ENCODE peak calls at places on chromosome 13, in nine cellular contexts. One of them, this sample, is unnamed.

GRCh38 chr13:111904701-111905608 is 162.0 kb upstream of the SOX1 start:
- DNase-seq in H7: peak; percentile 84
- DNase-seq in tibial artery: peak; percentile 40
- DNase-seq in CD4-positive, alpha-beta memory T cell: no peak
- DNase-seq in tibial nerve: no peak
- DNase-seq in A673: no peak
- DNase-seq in thoracic aorta: no peak
- DNase-seq in transverse colon: no peak
- DNase-seq in lower leg skin: peak; percentile 75
- DNase-seq in this sample: peak; percentile 41

GRCh38 chr13:105139380-105140285 is 1395.8 kb downstream of the EFNB2 start:
- DNase-seq in H7: no peak
- DNase-seq in tibial artery: peak; percentile 65
- DNase-seq in CD4-positive, alpha-beta memory T cell: peak; percentile 72
- DNase-seq in tibial nerve: peak; percentile 8
- DNase-seq in A673: peak; percentile 29
- DNase-seq in thoracic aorta: no peak
- DNase-seq in transverse colon: peak; percentile 33
- DNase-seq in lower leg skin: peak; percentile 86
- DNase-seq in this sample: peak; percentile 83

GRCh38 chr13:59970847-59971246 is 192.9 kb downstream of the DIAPH3 start:
- DNase-seq in H7: peak; percentile 5
- DNase-seq in tibial artery: no peak
- DNase-seq in CD4-positive, alpha-beta memory T cell: no peak
- DNase-seq in tibial nerve: no peak
- DNase-seq in A673: no peak
- DNase-seq in thoracic aorta: no peak
- DNase-seq in transverse colon: no peak
- DNase-seq in lower leg skin: no peak
- DNase-seq in this sample: no peak

GRCh38 chr13:59680429-59681024 is 483.2 kb downstream of the DIAPH3 start:
- DNase-seq in H7: no peak
- DNase-seq in tibial artery: no peak
- DNase-seq in CD4-positive, alpha-beta memory T cell: peak; percentile 5
- DNase-seq in tibial nerve: no peak
- DNase-seq in A673: peak; percentile 78
- DNase-seq in thoracic aorta: no peak
- DNase-seq in transverse colon: no peak
- DNase-seq in lower leg skin: no peak
- DNase-seq in this sample: no peak

GRCh38 chr13:98771838-98772611 is 19.6 kb upstream of the SLC15A1 start:
- DNase-seq in H7: no peak
- DNase-seq in tibial artery: no peak
- DNase-seq in CD4-positive, alpha-beta memory T cell: no peak
- DNase-seq in tibial nerve: no peak
- DNase-seq in A673: no peak
- DNase-seq in thoracic aorta: no peak
- DNase-seq in transverse colon: no peak
- DNase-seq in lower leg skin: no peak
- DNase-seq in this sample: no peak

GRCh38 chr13:92963029-92963428 is 263.6 kb upstream of the GPC6 start:
- DNase-seq in H7: no peak
- DNase-seq in tibial artery: no peak
- DNase-seq in CD4-positive, alpha-beta memory T cell: no peak
- DNase-seq in tibial nerve: no peak
- DNase-seq in A673: no peak
- DNase-seq in thoracic aorta: no peak
- DNase-seq in transverse colon: no peak
- DNase-seq in lower leg skin: no peak
- DNase-seq in this sample: no peak

GRCh38 chr13:49100637-49101570 is 119.2 kb upstream of the MLNR start:
- DNase-seq in H7: no peak
- DNase-seq in tibial artery: no peak
- DNase-seq in CD4-positive, alpha-beta memory T cell: no peak
- DNase-seq in tibial nerve: no peak
- DNase-seq in A673: no peak
- DNase-seq in thoracic aorta: no peak
- DNase-seq in transverse colon: no peak
- DNase-seq in lower leg skin: no peak
- DNase-seq in this sample: no peak

GRCh38 chr13:66200555-66200954 is 1029.6 kb downstream of the PCDH9 start:
- DNase-seq in H7: no peak
- DNase-seq in tibial artery: no peak
- DNase-seq in CD4-positive, alpha-beta memory T cell: no peak
- DNase-seq in tibial nerve: no peak
- DNase-seq in A673: no peak
- DNase-seq in thoracic aorta: no peak
- DNase-seq in transverse colon: no peak
- DNase-seq in lower leg skin: no peak
- DNase-seq in this sample: no peak

GRCh38 chr13:94920578-94920977 is 208.2 kb upstream of the SOX21 start:
- DNase-seq in H7: no peak
- DNase-seq in tibial artery: no peak
- DNase-seq in CD4-positive, alpha-beta memory T cell: no peak
- DNase-seq in tibial nerve: no peak
- DNase-seq in A673: no peak
- DNase-seq in thoracic aorta: no peak
- DNase-seq in transverse colon: no peak
- DNase-seq in lower leg skin: no peak
- DNase-seq in this sample: no peak

GRCh38 chr13:114002771-114003321 is 29.0 kb upstream of the C13orf46 start:
- DNase-seq in H7: no peak
- DNase-seq in tibial artery: no peak
- DNase-seq in CD4-positive, alpha-beta memory T cell: no peak
- DNase-seq in tibial nerve: no peak
- DNase-seq in A673: no peak
- DNase-seq in thoracic aorta: no peak
- DNase-seq in transverse colon: no peak
- DNase-seq in lower leg skin: no peak
- DNase-seq in this sample: no peak

GRCh38 chr13:97743946-97744345 is 209.5 kb upstream of the IPO5 start:
- DNase-seq in H7: no peak
- DNase-seq in tibial artery: no peak
- DNase-seq in CD4-positive, alpha-beta memory T cell: no peak
- DNase-seq in tibial nerve: no peak
- DNase-seq in A673: peak; percentile 32
- DNase-seq in thoracic aorta: no peak
- DNase-seq in transverse colon: no peak
- DNase-seq in lower leg skin: no peak
- DNase-seq in this sample: no peak

GRCh38 chr13:72122661-72123060 is 255.7 kb upstream of the DACH1 start:
- DNase-seq in H7: no peak
- DNase-seq in tibial artery: no peak
- DNase-seq in CD4-positive, alpha-beta memory T cell: no peak
- DNase-seq in tibial nerve: no peak
- DNase-seq in A673: no peak
- DNase-seq in thoracic aorta: no peak
- DNase-seq in transverse colon: no peak
- DNase-seq in lower leg skin: no peak
- DNase-seq in this sample: no peak

GRCh38 chr13:20711301-20712044 is 8.0 kb downstream of the IL17D start:
- DNase-seq in H7: peak; percentile 68
- DNase-seq in tibial artery: peak; percentile 64
- DNase-seq in CD4-positive, alpha-beta memory T cell: no peak
- DNase-seq in tibial nerve: no peak
- DNase-seq in A673: peak; percentile 40
- DNase-seq in thoracic aorta: no peak
- DNase-seq in transverse colon: no peak
- DNase-seq in lower leg skin: no peak
- DNase-seq in this sample: no peak

GRCh38 chr13:20714161-20714560 is 10.7 kb downstream of the IL17D start:
- DNase-seq in H7: no peak
- DNase-seq in tibial artery: no peak
- DNase-seq in CD4-positive, alpha-beta memory T cell: no peak
- DNase-seq in tibial nerve: no peak
- DNase-seq in A673: no peak
- DNase-seq in thoracic aorta: no peak
- DNase-seq in transverse colon: no peak
- DNase-seq in lower leg skin: no peak
- DNase-seq in this sample: no peak

GRCh38 chr13:20714563-20715339 is 11.3 kb downstream of the IL17D start:
- DNase-seq in H7: no peak
- DNase-seq in tibial artery: peak; percentile 86
- DNase-seq in CD4-positive, alpha-beta memory T cell: no peak
- DNase-seq in tibial nerve: peak; percentile 74
- DNase-seq in A673: no peak
- DNase-seq in thoracic aorta: no peak
- DNase-seq in transverse colon: no peak
- DNase-seq in lower leg skin: no peak
- DNase-seq in this sample: no peak

GRCh38 chr13:20713751-20714150 is 10.3 kb downstream of the IL17D start:
- DNase-seq in H7: no peak
- DNase-seq in tibial artery: peak; percentile 70
- DNase-seq in CD4-positive, alpha-beta memory T cell: no peak
- DNase-seq in tibial nerve: no peak
- DNase-seq in A673: peak; percentile 44
- DNase-seq in thoracic aorta: no peak
- DNase-seq in transverse colon: no peak
- DNase-seq in lower leg skin: no peak
- DNase-seq in this sample: peak; percentile 53

DNA sequence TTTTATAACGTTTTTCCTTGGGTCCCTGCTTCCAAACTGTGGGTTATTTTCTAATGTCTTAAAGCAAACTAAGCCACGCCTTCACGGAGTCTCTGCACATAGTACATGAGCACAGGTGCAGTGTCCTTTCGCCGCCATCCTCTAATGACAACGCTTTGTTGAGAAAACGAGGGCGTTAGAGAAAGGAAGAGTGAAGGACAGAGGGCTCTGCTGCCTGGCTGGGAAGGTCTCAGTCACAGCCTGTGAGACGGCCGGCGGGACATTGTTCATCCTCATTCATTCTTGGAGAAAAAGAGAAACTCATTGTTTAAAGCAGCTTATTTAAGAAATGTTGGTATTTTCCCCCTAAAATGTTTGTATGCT is 9.5 kb downstream of the IL17D start:
- DNase-seq in H7: no peak
- DNase-seq in tibial artery: peak; percentile 67
- DNase-seq in CD4-positive, alpha-beta memory T cell: no peak
- DNase-seq in tibial nerve: no peak
- DNase-seq in A673: no peak
- DNase-seq in thoracic aorta: no peak
- DNase-seq in transverse colon: no peak
- DNase-seq in lower leg skin: no peak
- DNase-seq in this sample: no peak
- H3K4me3 ChIP-seq in H7: peak overlapping the region; percentile 2
- H3K4me3 ChIP-seq in tibial artery: peak overlapping the region; percentile 30
- H3K4me3 ChIP-seq in CD4-positive, alpha-beta memory T cell: no peak overlapping the region
- H3K4me3 ChIP-seq in tibial nerve: peak overlapping the region; percentile 19
- H3K4me3 ChIP-seq in A673: peak overlapping the region; percentile 35
- H3K4me3 ChIP-seq in thoracic aorta: peak overlapping the region; percentile 67
- H3K4me3 ChIP-seq in transverse colon: no peak overlapping the region
- H3K4me3 ChIP-seq in lower leg skin: no peak overlapping the region
- H3K4me3 ChIP-seq in this sample: peak overlapping the region; percentile 12

DNA sequence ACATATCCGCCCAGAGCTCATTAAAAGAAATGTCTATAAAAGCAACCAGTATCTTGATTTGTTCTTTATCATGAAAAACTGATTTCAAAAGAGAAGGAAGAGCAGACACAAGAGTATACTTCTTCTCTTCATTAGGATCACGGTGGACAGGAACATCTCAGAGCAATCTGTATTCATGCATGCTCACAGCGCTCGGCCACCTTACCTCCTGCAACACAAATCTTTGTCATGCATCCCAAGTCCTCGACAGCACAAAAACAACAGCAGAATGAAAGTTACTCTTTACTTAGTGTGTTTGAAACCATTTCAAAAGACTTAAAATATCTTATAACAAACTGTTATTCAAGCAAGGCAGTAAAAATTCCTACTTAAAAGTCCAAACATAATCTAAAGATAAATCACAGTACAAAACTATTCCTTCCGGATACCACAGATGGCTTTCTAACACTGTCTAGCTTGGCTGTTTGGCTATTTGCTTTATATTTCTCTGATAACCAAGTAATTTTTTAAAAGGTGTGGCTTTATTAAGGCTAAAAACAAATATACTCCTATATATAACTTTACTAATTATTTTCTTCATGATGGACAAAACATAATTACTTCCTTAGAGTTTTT is 174.5 kb downstream of the TBC1D4 start:
- DNase-seq in H7: no peak
- DNase-seq in tibial artery: no peak
- DNase-seq in CD4-positive, alpha-beta memory T cell: no peak
- DNase-seq in tibial nerve: no peak
- DNase-seq in A673: no peak
- DNase-seq in thoracic aorta: no peak
- DNase-seq in transverse colon: no peak
- DNase-seq in lower leg skin: no peak
- DNase-seq in this sample: no peak
- H3K4me3 ChIP-seq in H7: no peak overlapping the region
- H3K4me3 ChIP-seq in tibial artery: no peak overlapping the region
- H3K4me3 ChIP-seq in CD4-positive, alpha-beta memory T cell: no peak overlapping the region
- H3K4me3 ChIP-seq in tibial nerve: no peak overlapping the region
- H3K4me3 ChIP-seq in A673: no peak overlapping the region
- H3K4me3 ChIP-seq in thoracic aorta: no peak overlapping the region
- H3K4me3 ChIP-seq in transverse colon: no peak overlapping the region
- H3K4me3 ChIP-seq in lower leg skin: no peak overlapping the region
- H3K4me3 ChIP-seq in this sample: no peak overlapping the region

DNA sequence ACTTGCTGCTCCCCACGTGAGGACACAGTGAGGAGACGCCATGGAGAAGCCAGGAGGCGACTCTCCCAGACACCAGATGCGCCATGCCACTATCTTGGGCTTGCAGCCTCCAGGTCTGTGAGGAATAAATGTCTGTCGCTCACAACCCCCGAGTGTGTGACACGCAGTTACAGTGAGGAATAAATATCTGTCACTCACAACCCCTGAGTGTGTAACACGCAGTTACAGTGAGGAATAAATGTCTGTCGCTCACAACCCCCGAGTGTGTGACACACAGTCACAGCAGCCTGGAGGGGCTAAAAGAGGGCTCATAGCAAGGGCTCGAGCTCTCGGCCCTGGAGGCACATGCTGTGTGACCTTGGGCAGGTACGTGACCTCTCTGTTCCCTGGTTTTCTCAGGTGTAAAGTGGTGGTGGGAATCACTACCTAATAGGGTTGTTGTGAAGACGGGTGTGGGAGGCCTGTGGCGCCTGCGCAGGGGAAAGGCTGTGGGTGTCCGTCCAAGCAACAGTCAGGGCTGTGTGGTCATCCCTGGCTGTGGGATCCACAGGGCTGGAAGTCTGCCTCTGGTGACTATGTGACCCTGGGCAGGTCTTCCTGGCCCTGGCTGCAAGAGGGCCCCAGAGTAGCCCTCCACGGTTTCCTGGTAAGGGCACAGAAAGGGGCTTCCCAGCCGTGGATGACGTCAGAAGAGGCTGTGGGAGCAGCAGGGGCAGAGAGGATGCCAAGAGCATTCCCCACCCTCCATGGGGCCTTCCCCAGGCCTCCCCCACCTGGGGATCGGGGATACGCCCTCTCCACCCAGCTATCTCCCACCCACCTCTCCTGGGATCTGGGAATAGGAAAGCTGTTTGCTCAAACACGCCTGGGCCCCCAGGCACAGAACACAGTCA is 77.7 kb downstream of the C1QTNF9 start:
- DNase-seq in H7: peak; percentile 45
- DNase-seq in tibial artery: no peak
- DNase-seq in CD4-positive, alpha-beta memory T cell: no peak
- DNase-seq in tibial nerve: no peak
- DNase-seq in A673: no peak
- DNase-seq in thoracic aorta: no peak
- DNase-seq in transverse colon: no peak
- DNase-seq in lower leg skin: no peak
- DNase-seq in this sample: no peak
- H3K4me3 ChIP-seq in H7: no peak overlapping the region
- H3K4me3 ChIP-seq in tibial artery: no peak overlapping the region
- H3K4me3 ChIP-seq in CD4-positive, alpha-beta memory T cell: no peak overlapping the region
- H3K4me3 ChIP-seq in tibial nerve: no peak overlapping the region
- H3K4me3 ChIP-seq in A673: no peak overlapping the region
- H3K4me3 ChIP-seq in thoracic aorta: no peak overlapping the region
- H3K4me3 ChIP-seq in transverse colon: no peak overlapping the region
- H3K4me3 ChIP-seq in lower leg skin: no peak overlapping the region
- H3K4me3 ChIP-seq in this sample: no peak overlapping the region

GRCh38 chr13:110328509-110328908 is 21.4 kb downstream of the COL4A2 start:
- DNase-seq in H7: no peak
- DNase-seq in tibial artery: peak; percentile 59
- DNase-seq in CD4-positive, alpha-beta memory T cell: no peak
- DNase-seq in tibial nerve: no peak
- DNase-seq in A673: no peak
- DNase-seq in thoracic aorta: no peak
- DNase-seq in transverse colon: no peak
- DNase-seq in lower leg skin: no peak
- DNase-seq in this sample: no peak
- H3K4me3 ChIP-seq in H7: no peak overlapping the region
- H3K4me3 ChIP-seq in tibial artery: peak overlapping the region; percentile 38
- H3K4me3 ChIP-seq in CD4-positive, alpha-beta memory T cell: no peak overlapping the region
- H3K4me3 ChIP-seq in tibial nerve: no peak overlapping the region
- H3K4me3 ChIP-seq in A673: no peak overlapping the region
- H3K4me3 ChIP-seq in thoracic aorta: peak overlapping the region; percentile 67
- H3K4me3 ChIP-seq in transverse colon: no peak overlapping the region
- H3K4me3 ChIP-seq in lower leg skin: no peak overlapping the region
- H3K4me3 ChIP-seq in this sample: no peak overlapping the region